ENCODE peak calls at places on chromosomes 5 and 9, in six cellular contexts. B is MCF 10A, O is amygdala, H is GM10248, N is HCT116, J is right atrium auricular region. V is an unnamed sample.

GRCh38 chr9:93081081-93081529 is 14.9 kb upstream of the CARD19 start:
- DNase-seq in J (no peak), H (no peak), O (no peak), B (no peak), N (no peak), V (peak; percentile 29)

GRCh38 chr9:35906923-35907699 is 1.1 kb downstream of the HRCT1 start:
- DNase-seq in O (no peak), H (no peak), N (no peak), B (peak; percentile 94), J (peak; percentile 87), V (peak; percentile 70)

GRCh38 chr9:126690431-126691051 is 76.8 kb downstream of the LMX1B start:
- DNase-seq in B (peak; percentile 54), J (no peak), O (no peak), H (peak; percentile 79), N (peak; percentile 24), V (no peak)

GRCh38 chr9:113376634-113377531 is at the start of gene HDHD3:
- DNase-seq in B (peak; percentile 80), J (peak; percentile 76), O (peak; percentile 60), N (peak; percentile 48), H (peak; percentile 94), V (peak; percentile 89)

GRCh38 chr5:99449786-99450185 is 521.0 kb upstream of the CHD1 start:
- DNase-seq in B (peak; percentile 4), J (no peak), H (no peak), O (no peak), N (no peak), V (no peak)

GRCh38 chr9:27528886-27529315 is 713 bp downstream of the MOB3B start:
- DNase-seq in H (peak; percentile 73), O (no peak), N (no peak), B (peak; percentile 57), J (peak; percentile 70), V (peak; percentile 58)

GRCh38 chr5:34598177-34598794 is 57.8 kb upstream of the RAI14 start:
- DNase-seq in H (no peak), N (peak; percentile 35), B (peak; percentile 93), O (no peak), J (no peak), V (peak; percentile 55)

GRCh38 chr9:97990259-97990658 is 7.1 kb downstream of the ANP32B start:
- DNase-seq in J (no peak), O (no peak), B (peak; percentile 60), H (no peak), N (no peak), V (no peak)

GRCh38 chr9:114288233-114289051 is 34.5 kb upstream of the ORM1 start:
- DNase-seq in H (no peak), O (no peak), N (no peak), J (no peak), B (peak; percentile 68), V (no peak)

GRCh38 chr5:45642370-45642769 is 53.8 kb downstream of the HCN1 start:
- DNase-seq in N (no peak), J (no peak), B (no peak), O (no peak), H (no peak), V (no peak)

GRCh38 chr9:75896193-75896592 is 5.7 kb downstream of the PCSK5 start:
- DNase-seq in J (no peak), O (no peak), N (no peak), H (no peak), B (no peak), V (no peak)

GRCh38 chr5:684771-685216 is 8.4 kb downstream of the TPPP start:
- DNase-seq in O (no peak), H (no peak), J (no peak), N (no peak), B (no peak), V (no peak)

GRCh38 chr9:134641989-134642384 is 384 bp downstream of the COL5A1 start:
- DNase-seq in B (no peak), O (no peak), H (no peak), N (no peak), J (no peak), V (no peak)

GRCh38 chr9:130187523-130187846 is 15.3 kb downstream of the NCS1 start:
- DNase-seq in N (no peak), O (no peak), J (no peak), H (no peak), B (no peak), V (no peak)

GRCh38 chr5:173274771-173275170 is 39.8 kb upstream of the NKX2-5 start:
- DNase-seq in B (no peak), N (no peak), O (no peak), H (no peak), J (no peak), V (no peak)

GRCh38 chr9:33867747-33868429 is 50.9 kb downstream of the UBE2R2 start:
- DNase-seq in O (no peak), J (peak; percentile 79), B (no peak), H (no peak), N (no peak), V (peak; percentile 54)

GRCh38 chr9:81754245-81754644 is 64.9 kb upstream of the TLE1 start:
- DNase-seq in H (no peak), B (no peak), J (no peak), O (no peak), N (no peak), V (no peak)

GRCh38 chr9:105173836-105174235 is 70.6 kb upstream of the SLC44A1 start:
- DNase-seq in O (no peak), B (no peak), H (no peak), N (no peak), J (no peak), V (no peak)

GRCh38 chr5:167767775-167768174 is 523.7 kb upstream of the WWC1 start:
- DNase-seq in B (no peak), O (no peak), H (no peak), N (no peak), J (no peak), V (no peak)

GRCh38 chr9:9499546-9499945 is 1113.3 kb downstream of the PTPRD start:
- DNase-seq in O (no peak), J (no peak), N (no peak), B (no peak), H (no peak), V (no peak)

GRCh38 chr5:37552770-37553719 is 173.9 kb downstream of the WDR70 start:
- DNase-seq in N (no peak), H (no peak), J (no peak), B (no peak), O (no peak), V (no peak)

GRCh38 chr5:71586052-71586940 is 844 bp upstream of the MCCC2 start:
- DNase-seq in O (no peak), J (no peak), N (no peak), B (no peak), H (no peak), V (no peak)

GRCh38 chr5:106423109-106423897 is 1247.4 kb downstream of the EFNA5 start:
- DNase-seq in O (no peak), H (no peak), N (no peak), B (no peak), J (no peak), V (no peak)

GRCh38 chr9:109963079-109963478 is 183.1 kb downstream of the PALM2AKAP2 start:
- DNase-seq in H (no peak), O (no peak), B (no peak), N (no peak), J (no peak), V (no peak)

GRCh38 chr5:67166460-67166871 is 30.1 kb downstream of the CD180 start:
- DNase-seq in H (peak; percentile 47), J (peak; percentile 76), O (no peak), N (peak; percentile 7), B (no peak), V (peak; percentile 68)

GRCh38 chr5:93274291-93274690 is 306.7 kb downstream of the NR2F1-AS1 start:
- DNase-seq in N (no peak), J (no peak), O (no peak), H (no peak), B (peak; percentile 31), V (no peak)

GRCh38 chr5:96017951-96018350 is 56.3 kb upstream of the ELL2 start:
- DNase-seq in O (no peak), N (no peak), H (no peak), B (peak; percentile 44), J (no peak), V (no peak)

GRCh38 chr5:55037046-55037771 is 13.2 kb downstream of the GZMK start:
- DNase-seq in N (peak; percentile 8), H (no peak), O (no peak), J (no peak), B (peak; percentile 9), V (no peak)

GRCh38 chr5:80822640-80823039 is 137.5 kb upstream of the RASGRF2 start:
- DNase-seq in O (no peak), H (no peak), N (no peak), J (no peak), B (no peak), V (no peak)

GRCh38 chr9:116193636-116194035 is 40.0 kb downstream of the PAPPA start:
- DNase-seq in N (no peak), O (no peak), H (no peak), B (peak; percentile 59), J (no peak), V (no peak)

GRCh38 chr5:87434461-87434860 is 21.7 kb upstream of the CCNH start:
- DNase-seq in B (no peak), O (no peak), J (no peak), N (no peak), H (no peak), V (no peak)

V was measured in ureter.